ENCODE peak calls at places on chromosomes 2 and 18, in four cellular contexts. One of them, this sample, is unnamed.

GRCh38 chr2:68362069-68362468 is 3.0 kb upstream of the PLEK start:
- DNase-seq in stimulated activated CD8-positive, alpha-beta memory T cell treated with anti-CD3 and anti-CD28 coated beads, Interleukin-12 subunit alpha, Interleukin-12 subunit beta, amount 100 ng/mL, for 1 hour: peak; percentile 71
- DNase-seq in dorsolateral prefrontal cortex: no peak
- DNase-seq in EL: peak; percentile 57
- DNase-seq in this sample: peak; percentile 13

GRCh38 chr2:238042849-238043584 is 17.8 kb upstream of the SCLY start:
- DNase-seq in stimulated activated CD8-positive, alpha-beta memory T cell treated with anti-CD3 and anti-CD28 coated beads, Interleukin-12 subunit alpha, Interleukin-12 subunit beta, amount 100 ng/mL, for 1 hour: no peak
- DNase-seq in EL: no peak
- DNase-seq in dorsolateral prefrontal cortex: no peak
- DNase-seq in this sample: no peak

GRCh38 chr2:20065885-20066602 is 14.6 kb upstream of the LAPTM4A start:
- DNase-seq in dorsolateral prefrontal cortex: no peak
- DNase-seq in stimulated activated CD8-positive, alpha-beta memory T cell treated with anti-CD3 and anti-CD28 coated beads, Interleukin-12 subunit alpha, Interleukin-12 subunit beta, amount 100 ng/mL, for 1 hour: no peak
- DNase-seq in EL: peak; percentile 68
- DNase-seq in this sample: no peak

GRCh38 chr2:127039387-127040031 is 67.4 kb downstream of the BIN1 start:
- DNase-seq in EL: no peak
- DNase-seq in stimulated activated CD8-positive, alpha-beta memory T cell treated with anti-CD3 and anti-CD28 coated beads, Interleukin-12 subunit alpha, Interleukin-12 subunit beta, amount 100 ng/mL, for 1 hour: no peak
- DNase-seq in dorsolateral prefrontal cortex: peak; percentile 19
- DNase-seq in this sample: no peak

GRCh38 chr2:238383135-238383534 is 43.6 kb upstream of the ASB1 start:
- DNase-seq in dorsolateral prefrontal cortex: no peak
- DNase-seq in stimulated activated CD8-positive, alpha-beta memory T cell treated with anti-CD3 and anti-CD28 coated beads, Interleukin-12 subunit alpha, Interleukin-12 subunit beta, amount 100 ng/mL, for 1 hour: no peak
- DNase-seq in EL: no peak
- DNase-seq in this sample: no peak

GRCh38 chr2:37985333-37985732 is 60.2 kb downstream of the RMDN2 start:
- DNase-seq in stimulated activated CD8-positive, alpha-beta memory T cell treated with anti-CD3 and anti-CD28 coated beads, Interleukin-12 subunit alpha, Interleukin-12 subunit beta, amount 100 ng/mL, for 1 hour: no peak
- DNase-seq in dorsolateral prefrontal cortex: no peak
- DNase-seq in EL: peak; percentile 37
- DNase-seq in this sample: no peak

GRCh38 chr2:101149241-101150192 is 1.7 kb downstream of the TBC1D8 start:
- DNase-seq in stimulated activated CD8-positive, alpha-beta memory T cell treated with anti-CD3 and anti-CD28 coated beads, Interleukin-12 subunit alpha, Interleukin-12 subunit beta, amount 100 ng/mL, for 1 hour: no peak
- DNase-seq in EL: no peak
- DNase-seq in dorsolateral prefrontal cortex: no peak
- DNase-seq in this sample: no peak

GRCh38 chr2:240359695-240360094 is 75.8 kb upstream of the GPC1 start:
- DNase-seq in dorsolateral prefrontal cortex: no peak
- DNase-seq in stimulated activated CD8-positive, alpha-beta memory T cell treated with anti-CD3 and anti-CD28 coated beads, Interleukin-12 subunit alpha, Interleukin-12 subunit beta, amount 100 ng/mL, for 1 hour: no peak
- DNase-seq in EL: no peak
- DNase-seq in this sample: no peak

GRCh38 chr2:215833531-215834162 is 179.7 kb downstream of the MREG start:
- DNase-seq in dorsolateral prefrontal cortex: no peak
- DNase-seq in stimulated activated CD8-positive, alpha-beta memory T cell treated with anti-CD3 and anti-CD28 coated beads, Interleukin-12 subunit alpha, Interleukin-12 subunit beta, amount 100 ng/mL, for 1 hour: no peak
- DNase-seq in EL: no peak
- DNase-seq in this sample: no peak

GRCh38 chr2:65576861-65577601 is 144.6 kb upstream of the SPRED2 start:
- DNase-seq in stimulated activated CD8-positive, alpha-beta memory T cell treated with anti-CD3 and anti-CD28 coated beads, Interleukin-12 subunit alpha, Interleukin-12 subunit beta, amount 100 ng/mL, for 1 hour: no peak
- DNase-seq in EL: peak; percentile 94
- DNase-seq in dorsolateral prefrontal cortex: no peak
- DNase-seq in this sample: no peak

GRCh38 chr2:658426-658825 is 18.8 kb downstream of the TMEM18 start:
- DNase-seq in stimulated activated CD8-positive, alpha-beta memory T cell treated with anti-CD3 and anti-CD28 coated beads, Interleukin-12 subunit alpha, Interleukin-12 subunit beta, amount 100 ng/mL, for 1 hour: no peak
- DNase-seq in EL: no peak
- DNase-seq in dorsolateral prefrontal cortex: no peak
- DNase-seq in this sample: no peak

GRCh38 chr2:53575606-53576360 is 191.8 kb upstream of the CHAC2 start:
- DNase-seq in EL: peak; percentile 16
- DNase-seq in stimulated activated CD8-positive, alpha-beta memory T cell treated with anti-CD3 and anti-CD28 coated beads, Interleukin-12 subunit alpha, Interleukin-12 subunit beta, amount 100 ng/mL, for 1 hour: no peak
- DNase-seq in dorsolateral prefrontal cortex: no peak
- DNase-seq in this sample: no peak

GRCh38 chr2:22991844-22992243 is 393.1 kb upstream of the KLHL29 start:
- DNase-seq in stimulated activated CD8-positive, alpha-beta memory T cell treated with anti-CD3 and anti-CD28 coated beads, Interleukin-12 subunit alpha, Interleukin-12 subunit beta, amount 100 ng/mL, for 1 hour: no peak
- DNase-seq in dorsolateral prefrontal cortex: no peak
- DNase-seq in EL: no peak
- DNase-seq in this sample: no peak

GRCh38 chr18:34729264-34729663 is 19.2 kb downstream of the DTNA start:
- DNase-seq in stimulated activated CD8-positive, alpha-beta memory T cell treated with anti-CD3 and anti-CD28 coated beads, Interleukin-12 subunit alpha, Interleukin-12 subunit beta, amount 100 ng/mL, for 1 hour: no peak
- DNase-seq in dorsolateral prefrontal cortex: no peak
- DNase-seq in EL: peak; percentile 40
- DNase-seq in this sample: no peak

GRCh38 chr18:73923866-73924265 is 223.8 kb downstream of the FBXO15 start:
- DNase-seq in dorsolateral prefrontal cortex: no peak
- DNase-seq in EL: peak; percentile 30
- DNase-seq in stimulated activated CD8-positive, alpha-beta memory T cell treated with anti-CD3 and anti-CD28 coated beads, Interleukin-12 subunit alpha, Interleukin-12 subunit beta, amount 100 ng/mL, for 1 hour: no peak
- DNase-seq in this sample: no peak

GRCh38 chr2:99545066-99545465 is 55.2 kb upstream of the REV1 start:
- DNase-seq in EL: peak; percentile 43
- DNase-seq in dorsolateral prefrontal cortex: no peak
- DNase-seq in stimulated activated CD8-positive, alpha-beta memory T cell treated with anti-CD3 and anti-CD28 coated beads, Interleukin-12 subunit alpha, Interleukin-12 subunit beta, amount 100 ng/mL, for 1 hour: no peak
- DNase-seq in this sample: no peak

GRCh38 chr2:133418671-133419070 is 149.6 kb downstream of the NCKAP5 start:
- DNase-seq in stimulated activated CD8-positive, alpha-beta memory T cell treated with anti-CD3 and anti-CD28 coated beads, Interleukin-12 subunit alpha, Interleukin-12 subunit beta, amount 100 ng/mL, for 1 hour: no peak
- DNase-seq in EL: peak; percentile 8
- DNase-seq in dorsolateral prefrontal cortex: no peak
- DNase-seq in this sample: no peak

GRCh38 chr2:192190474-192190873 is 4.3 kb downstream of the TMEFF2 start:
- DNase-seq in stimulated activated CD8-positive, alpha-beta memory T cell treated with anti-CD3 and anti-CD28 coated beads, Interleukin-12 subunit alpha, Interleukin-12 subunit beta, amount 100 ng/mL, for 1 hour: no peak
- DNase-seq in dorsolateral prefrontal cortex: no peak
- DNase-seq in EL: peak; percentile 31
- DNase-seq in this sample: no peak

GRCh38 chr2:168525020-168525419 is 68.9 kb downstream of the CERS6 start:
- DNase-seq in EL: no peak
- DNase-seq in dorsolateral prefrontal cortex: no peak
- DNase-seq in stimulated activated CD8-positive, alpha-beta memory T cell treated with anti-CD3 and anti-CD28 coated beads, Interleukin-12 subunit alpha, Interleukin-12 subunit beta, amount 100 ng/mL, for 1 hour: no peak
- DNase-seq in this sample: no peak

GRCh38 chr2:70528921-70529320 is 24.7 kb downstream of the TGFA start:
- DNase-seq in stimulated activated CD8-positive, alpha-beta memory T cell treated with anti-CD3 and anti-CD28 coated beads, Interleukin-12 subunit alpha, Interleukin-12 subunit beta, amount 100 ng/mL, for 1 hour: no peak
- DNase-seq in dorsolateral prefrontal cortex: no peak
- DNase-seq in EL: no peak
- DNase-seq in this sample: no peak

GRCh38 chr18:45254683-45255082 is 360.6 kb upstream of the SLC14A2 start:
- DNase-seq in stimulated activated CD8-positive, alpha-beta memory T cell treated with anti-CD3 and anti-CD28 coated beads, Interleukin-12 subunit alpha, Interleukin-12 subunit beta, amount 100 ng/mL, for 1 hour: no peak
- DNase-seq in EL: peak; percentile 53
- DNase-seq in dorsolateral prefrontal cortex: no peak
- DNase-seq in this sample: no peak

GRCh38 chr2:191666733-191667132 is 11.2 kb upstream of the NABP1 start:
- DNase-seq in EL: peak; percentile 73
- DNase-seq in stimulated activated CD8-positive, alpha-beta memory T cell treated with anti-CD3 and anti-CD28 coated beads, Interleukin-12 subunit alpha, Interleukin-12 subunit beta, amount 100 ng/mL, for 1 hour: no peak
- DNase-seq in dorsolateral prefrontal cortex: no peak
- DNase-seq in this sample: no peak

GRCh38 chr2:168910330-168910729 is 9.2 kb downstream of the G6PC2 start:
- DNase-seq in dorsolateral prefrontal cortex: no peak
- DNase-seq in stimulated activated CD8-positive, alpha-beta memory T cell treated with anti-CD3 and anti-CD28 coated beads, Interleukin-12 subunit alpha, Interleukin-12 subunit beta, amount 100 ng/mL, for 1 hour: no peak
- DNase-seq in EL: no peak
- DNase-seq in this sample: no peak

GRCh38 chr18:56615738-56616520 is 22.5 kb downstream of the TXNL1 start:
- DNase-seq in dorsolateral prefrontal cortex: no peak
- DNase-seq in stimulated activated CD8-positive, alpha-beta memory T cell treated with anti-CD3 and anti-CD28 coated beads, Interleukin-12 subunit alpha, Interleukin-12 subunit beta, amount 100 ng/mL, for 1 hour: no peak
- DNase-seq in EL: no peak
- DNase-seq in this sample: no peak

This sample was measured in frontal cortex.